ENCODE peak calls at places on chromosomes 13 and 19, in six cellular contexts. One of them, this sample, is unnamed. For H3K4me1, the result is how much of the 10 kb centered on the place peaks cover.

GRCh38 chr13:20497376-20497775 is 28.3 kb downstream of the CRYL1 start:
- DNase-seq in neural progenitor cell: no peak
- DNase-seq in K562: no peak
- DNase-seq in neuronal stem cell: no peak
- DNase-seq in stomach: no peak
- DNase-seq in PC-3: no peak
- DNase-seq in this sample: no peak

GRCh38 chr19:29505034-29505824 is 20.6 kb upstream of the VSTM2B start:
- DNase-seq in PC-3: no peak
- DNase-seq in neural progenitor cell: peak
- DNase-seq in neuronal stem cell: peak
- DNase-seq in K562: no peak
- DNase-seq in stomach: no peak
- DNase-seq in this sample: no peak

GRCh38 chr13:113584870-113585671 is 518 bp downstream of the TFDP1 start:
- DNase-seq in neural progenitor cell: peak
- DNase-seq in stomach: peak
- DNase-seq in K562: peak
- DNase-seq in PC-3: peak
- DNase-seq in neuronal stem cell: no peak
- DNase-seq in this sample: no peak

GRCh38 chr13:61135583-61135982 is 280.1 kb downstream of the PCDH20 start:
- DNase-seq in neuronal stem cell: no peak
- DNase-seq in stomach: no peak
- DNase-seq in PC-3: no peak
- DNase-seq in K562: no peak
- DNase-seq in neural progenitor cell: no peak
- DNase-seq in this sample: no peak

GRCh38 chr19:1911995-1912394 is 6.8 kb downstream of the ADAT3 start:
- DNase-seq in PC-3: no peak
- DNase-seq in neuronal stem cell: no peak
- DNase-seq in K562: no peak
- DNase-seq in neural progenitor cell: no peak
- DNase-seq in stomach: peak
- DNase-seq in this sample: no peak

GRCh38 chr19:46904114-46905060 is 43.6 kb downstream of the ARHGAP35 start:
- DNase-seq in stomach: no peak
- DNase-seq in K562: no peak
- DNase-seq in neuronal stem cell: no peak
- DNase-seq in neural progenitor cell: no peak
- DNase-seq in PC-3: no peak
- DNase-seq in this sample: no peak

GRCh38 chr13:38166121-38166520 is 183.5 kb upstream of the UFM1 start:
- DNase-seq in neuronal stem cell: no peak
- DNase-seq in neural progenitor cell: no peak
- DNase-seq in PC-3: no peak
- DNase-seq in K562: no peak
- DNase-seq in stomach: no peak
- DNase-seq in this sample: no peak

GRCh38 chr19:49637865-49638350 is 2.0 kb downstream of the RRAS start:
- DNase-seq in PC-3: peak
- DNase-seq in neuronal stem cell: no peak
- DNase-seq in K562: peak
- DNase-seq in neural progenitor cell: peak
- DNase-seq in stomach: peak
- DNase-seq in this sample: peak

GRCh38 chr19:39498262-39499081 is at the start of gene DLL3:
- DNase-seq in neural progenitor cell: peak
- DNase-seq in PC-3: peak
- DNase-seq in stomach: no peak
- DNase-seq in neuronal stem cell: no peak
- DNase-seq in K562: peak
- DNase-seq in this sample: no peak

GRCh38 chr19:50508850-50509190 is 2.2 kb downstream of the JOSD2 start:
- DNase-seq in K562: no peak
- DNase-seq in neuronal stem cell: no peak
- DNase-seq in stomach: no peak
- DNase-seq in PC-3: no peak
- DNase-seq in neural progenitor cell: no peak
- DNase-seq in this sample: no peak

GRCh38 chr13:41848435-41849255 is 112.3 kb downstream of the VWA8 start:
- DNase-seq in stomach: no peak
- DNase-seq in PC-3: no peak
- DNase-seq in neural progenitor cell: no peak
- DNase-seq in K562: no peak
- DNase-seq in neuronal stem cell: no peak
- DNase-seq in this sample: no peak

GRCh38 chr19:35751839-35752745 is 3.7 kb downstream of the LIN37 start:
- DNase-seq in K562: no peak
- DNase-seq in neuronal stem cell: no peak
- DNase-seq in neural progenitor cell: no peak
- DNase-seq in PC-3: no peak
- DNase-seq in stomach: no peak
- DNase-seq in this sample: no peak

GRCh38 chr13:68190826-68191225 is 960.7 kb upstream of the PCDH9 start:
- DNase-seq in K562: no peak
- DNase-seq in neural progenitor cell: no peak
- DNase-seq in stomach: no peak
- DNase-seq in neuronal stem cell: no peak
- DNase-seq in PC-3: peak
- DNase-seq in this sample: no peak

GRCh38 chr19:7831452-7831851 is 1.4 kb downstream of the EVI5L start:
- DNase-seq in neuronal stem cell: peak
- DNase-seq in neural progenitor cell: peak
- DNase-seq in K562: peak
- DNase-seq in stomach: peak
- DNase-seq in PC-3: peak
- DNase-seq in this sample: no peak

GRCh38 chr13:71378992-71379905 is 487.8 kb downstream of the DACH1 start:
- DNase-seq in PC-3: peak
- DNase-seq in neuronal stem cell: no peak
- DNase-seq in K562: no peak
- DNase-seq in neural progenitor cell: no peak
- DNase-seq in stomach: no peak
- DNase-seq in this sample: no peak

GRCh38 chr13:27636624-27637288 is 15.1 kb downstream of the POLR1D start:
- DNase-seq in stomach: no peak
- DNase-seq in neuronal stem cell: no peak
- DNase-seq in K562: no peak
- DNase-seq in neural progenitor cell: no peak
- DNase-seq in PC-3: no peak
- DNase-seq in this sample: no peak

GRCh38 chr19:54281008-54281728 is at the start of gene LILRB2:
- DNase-seq in stomach: no peak
- DNase-seq in neural progenitor cell: no peak
- DNase-seq in K562: no peak
- DNase-seq in neuronal stem cell: no peak
- DNase-seq in PC-3: no peak
- DNase-seq in this sample: no peak

GRCh38 chr13:30125422-30126073 is 181.8 kb downstream of the KATNAL1 start:
- DNase-seq in K562: no peak
- DNase-seq in stomach: peak
- DNase-seq in PC-3: peak
- DNase-seq in neuronal stem cell: no peak
- DNase-seq in neural progenitor cell: no peak
- DNase-seq in this sample: peak

GRCh38 chr13:59345316-59345715 is 818.4 kb downstream of the DIAPH3 start:
- DNase-seq in neuronal stem cell: no peak
- DNase-seq in PC-3: no peak
- DNase-seq in K562: no peak
- DNase-seq in neural progenitor cell: no peak
- DNase-seq in stomach: no peak
- DNase-seq in this sample: no peak

GRCh38 chr19:46391296-46392251 is 21.8 kb downstream of the CCDC8 start:
- DNase-seq in PC-3: no peak
- DNase-seq in neuronal stem cell: no peak
- DNase-seq in K562: no peak
- DNase-seq in stomach: no peak
- DNase-seq in neural progenitor cell: no peak
- DNase-seq in this sample: no peak

GRCh38 chr13:106522112-106522511 is 13.3 kb downstream of the EFNB2 start:
- DNase-seq in neuronal stem cell: no peak
- DNase-seq in neural progenitor cell: no peak
- DNase-seq in stomach: no peak
- DNase-seq in K562: no peak
- DNase-seq in PC-3: no peak
- DNase-seq in this sample: no peak

GRCh38 chr19:52473655-52474350 is 20.4 kb downstream of the ZNF578 start:
- DNase-seq in K562: no peak
- DNase-seq in neuronal stem cell: no peak
- DNase-seq in stomach: no peak
- DNase-seq in neural progenitor cell: no peak
- DNase-seq in PC-3: peak
- DNase-seq in this sample: no peak

GRCh38 chr13:109768616-109769015 is 17.8 kb downstream of the IRS2 start:
- DNase-seq in neural progenitor cell: no peak
- DNase-seq in neuronal stem cell: no peak
- DNase-seq in PC-3: no peak
- DNase-seq in K562: no peak
- DNase-seq in stomach: no peak
- DNase-seq in this sample: no peak
- H3K4me1 ChIP-seq in neural progenitor cell: under half
- H3K4me1 ChIP-seq in neuronal stem cell: under half
- H3K4me1 ChIP-seq in PC-3: under half
- H3K4me1 ChIP-seq in K562: under half
- H3K4me1 ChIP-seq in stomach: under half
- H3K4me1 ChIP-seq in this sample: half or more

GRCh38 chr19:44755219-44755618 is 6.7 kb downstream of the BCL3 start:
- DNase-seq in stomach: no peak
- DNase-seq in PC-3: no peak
- DNase-seq in neural progenitor cell: no peak
- DNase-seq in neuronal stem cell: no peak
- DNase-seq in K562: no peak
- DNase-seq in this sample: no peak
- H3K4me3 ChIP-seq in stomach: peak
- H3K4me3 ChIP-seq in PC-3: no peak
- H3K4me3 ChIP-seq in neural progenitor cell: no peak
- H3K4me3 ChIP-seq in neuronal stem cell: no peak
- H3K4me3 ChIP-seq in K562: no peak
- H3K4me3 ChIP-seq in this sample: no peak

DNA sequence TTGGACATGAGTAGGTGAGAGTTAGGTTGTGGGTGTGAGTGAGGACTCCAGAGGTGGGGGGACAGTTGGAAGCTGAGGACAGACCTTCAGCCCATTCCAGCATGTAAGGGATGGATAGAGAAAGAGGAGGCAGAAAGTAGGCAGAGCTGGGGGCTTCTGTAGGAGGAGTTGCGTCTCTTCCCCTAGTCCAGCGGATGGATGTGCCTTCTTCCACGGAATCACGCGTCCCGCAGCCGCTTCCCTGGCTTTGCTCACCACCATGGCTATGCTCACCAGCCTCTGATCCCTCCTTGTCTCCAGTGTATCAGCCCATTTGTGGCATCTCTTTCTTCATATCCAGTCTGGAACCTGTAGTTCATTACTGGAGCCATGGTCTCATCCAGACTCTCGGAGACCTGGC is 5.6 kb downstream of the UBAC2 start:
- DNase-seq in K562: no peak
- DNase-seq in stomach: no peak
- DNase-seq in neural progenitor cell: no peak
- DNase-seq in PC-3: no peak
- DNase-seq in neuronal stem cell: no peak
- DNase-seq in this sample: no peak
- H3K4me1 ChIP-seq in K562: under half
- H3K4me1 ChIP-seq in stomach: under half
- H3K4me1 ChIP-seq in neural progenitor cell: under half
- H3K4me1 ChIP-seq in PC-3: under half
- H3K4me1 ChIP-seq in neuronal stem cell: under half
- H3K4me1 ChIP-seq in this sample: under half

DNA sequence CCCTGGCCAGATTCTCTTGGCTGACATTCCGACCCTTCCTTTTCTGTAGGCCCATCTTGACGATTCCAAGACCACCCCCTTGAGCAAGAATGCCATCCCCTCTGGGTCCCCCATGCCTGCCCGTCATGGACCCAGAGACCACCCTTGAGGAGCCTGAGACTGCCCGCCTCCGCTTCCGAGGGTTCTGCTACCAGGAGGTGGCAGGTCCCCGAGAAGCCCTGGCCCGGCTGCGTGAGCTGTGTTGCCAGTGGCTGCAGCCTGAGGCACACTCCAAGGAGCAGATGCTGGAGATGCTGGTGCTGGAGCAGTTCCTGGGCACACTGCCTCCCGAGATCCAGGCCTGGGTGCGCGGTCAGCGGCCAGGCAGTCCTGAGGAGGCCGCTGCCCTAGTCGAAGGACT is 978 bp downstream of the ZNF446 start:
- DNase-seq in K562: no peak
- DNase-seq in neural progenitor cell: no peak
- DNase-seq in stomach: no peak
- DNase-seq in neuronal stem cell: no peak
- DNase-seq in PC-3: no peak
- DNase-seq in this sample: no peak
- H3K4me3 ChIP-seq in K562: no peak
- H3K4me3 ChIP-seq in neural progenitor cell: peak
- H3K4me3 ChIP-seq in stomach: peak
- H3K4me3 ChIP-seq in neuronal stem cell: peak
- H3K4me3 ChIP-seq in PC-3: peak
- H3K4me3 ChIP-seq in this sample: no peak

GRCh38 chr19:4375620-4376228 is 24.6 kb downstream of the SH3GL1 start:
- DNase-seq in neural progenitor cell: peak
- DNase-seq in stomach: no peak
- DNase-seq in PC-3: peak
- DNase-seq in K562: peak
- DNase-seq in neuronal stem cell: no peak
- DNase-seq in this sample: no peak
- H3K4me1 ChIP-seq in neural progenitor cell: under half
- H3K4me1 ChIP-seq in stomach: half or more
- H3K4me1 ChIP-seq in PC-3: half or more
- H3K4me1 ChIP-seq in K562: half or more
- H3K4me1 ChIP-seq in neuronal stem cell: under half
- H3K4me1 ChIP-seq in this sample: under half

This sample was measured in tibial nerve.